ENCODE peak calls at places on chromosomes 7 and 10, in four cellular contexts. R is HCT116, N is K562, Y is GM12878. X is an unnamed sample.

GRCh38 chr10:99659868-99660366 is 608 bp downstream of the ENTPD7 start:
- DNase-seq in R (no peak), N (no peak), Y (no peak), X (no peak)

GRCh38 chr7:86598311-86598710 is 45.4 kb upstream of the GRM3 start:
- DNase-seq in R (no peak), N (no peak), Y (no peak), X (peak)

GRCh38 chr7:22586101-22586805 is 86.3 kb upstream of the STEAP1B start:
- DNase-seq in R (no peak), N (no peak), Y (no peak), X (no peak)

GRCh38 chr7:151341357-151342101 is at the start of gene NUB1:
- DNase-seq in R (peak), N (peak), Y (no peak), X (peak)

GRCh38 chr7:142854505-142855400 is at the start of gene EPHB6:
- DNase-seq in R (no peak), N (peak), Y (no peak), X (no peak)

GRCh38 chr7:159197066-159197975 is 52.7 kb upstream of the VIPR2 start:
- DNase-seq in R (no peak), N (peak), Y (peak), X (no peak)

GRCh38 chr10:46033602-46034011 is 3.2 kb upstream of the NCOA4 start:
- DNase-seq in R (no peak), N (no peak), Y (no peak), X (peak)

GRCh38 chr10:17023386-17024298 is 106.0 kb downstream of the CUBN start:
- DNase-seq in R (peak), N (peak), Y (peak), X (peak)

GRCh38 chr10:14584643-14585042 is 190.1 kb downstream of the FAM107B start:
- DNase-seq in R (no peak), N (no peak), Y (no peak), X (no peak)

GRCh38 chr10:100811752-100812750 is 66.7 kb downstream of the PAX2 start:
- DNase-seq in R (no peak), N (no peak), Y (no peak), X (no peak)

GRCh38 chr7:140383954-140384713 is 14.2 kb downstream of the SLC37A3 start:
- DNase-seq in R (no peak), N (no peak), Y (no peak), X (no peak)

GRCh38 chr7:55639640-55640039 is 67.3 kb upstream of the VOPP1 start:
- DNase-seq in R (no peak), N (no peak), Y (no peak), X (no peak)

GRCh38 chr7:34104992-34105391 is 199.7 kb downstream of the BMPER start:
- DNase-seq in R (no peak), N (no peak), Y (no peak), X (no peak)

GRCh38 chr7:17299477-17299991 is 1.1 kb downstream of the AHR start:
- DNase-seq in R (no peak), N (no peak), Y (no peak), X (no peak)

GRCh38 chr7:42105541-42106349 is 131.3 kb downstream of the GLI3 start:
- DNase-seq in R (no peak), N (no peak), Y (no peak), X (no peak)

GRCh38 chr10:25176421-25176968 is 1.7 kb downstream of the GPR158 start:
- DNase-seq in R (no peak), N (no peak), Y (no peak), X (no peak)

GRCh38 chr7:45647426-45647825 is 73.3 kb downstream of the ADCY1 start:
- DNase-seq in R (no peak), N (no peak), Y (no peak), X (no peak)

GRCh38 chr7:110442386-110442837 is 648.5 kb upstream of the LRRN3 start:
- DNase-seq in R (peak), N (no peak), Y (no peak), X (peak)

GRCh38 chr10:22635650-22636049 is 78.7 kb downstream of the PIP4K2A start:
- DNase-seq in R (no peak), N (no peak), Y (no peak), X (no peak)

GRCh38 chr10:105328441-105328840 is 687.4 kb downstream of the SORCS3 start:
- DNase-seq in R (no peak), N (no peak), Y (no peak), X (no peak)

GRCh38 chr10:11097686-11098085 is 80.0 kb downstream of the CELF2 start:
- DNase-seq in R (no peak), N (no peak), Y (peak), X (no peak)

GRCh38 chr7:30412810-30413504 is 65.6 kb downstream of the NOD1 start:
- DNase-seq in R (peak), N (peak), Y (peak), X (peak)

GRCh38 chr7:40234046-40234445 is 99.2 kb downstream of the SUGCT start:
- DNase-seq in R (no peak), N (no peak), Y (no peak), X (no peak)

GRCh38 chr7:2661602-2662272 is 26.3 kb upstream of the AMZ1 start:
- DNase-seq in R (no peak), N (no peak), Y (no peak), X (no peak)

GRCh38 chr7:5237286-5237685 is 45.5 kb upstream of the SLC29A4 start:
- DNase-seq in R (no peak), N (no peak), Y (no peak), X (no peak)

GRCh38 chr10:3740157-3740871 is 44.7 kb downstream of the KLF6 start:
- DNase-seq in R (peak), N (peak), Y (no peak), X (peak)

GRCh38 chr7:99648843-99649242 is 31.0 kb downstream of the CYP3A5 start:
- DNase-seq in R (no peak), N (no peak), Y (no peak), X (no peak)

GRCh38 chr7:148253629-148254028 is 336.9 kb upstream of the C7orf33 start:
- DNase-seq in R (no peak), N (no peak), Y (no peak), X (no peak)

GRCh38 chr7:66267249-66267648 is 62.1 kb downstream of the TPST1 start:
- DNase-seq in R (no peak), N (no peak), Y (no peak), X (no peak)

GRCh38 chr7:90816511-90817142 is 220.5 kb downstream of the CDK14 start:
- DNase-seq in R (peak), N (no peak), Y (peak), X (peak)

GRCh38 chr7:27159278-27160146 is 3.0 kb upstream of the HOXA7 start:
- DNase-seq in R (no peak), N (no peak), Y (no peak), X (no peak)

GRCh38 chr10:131588704-131589220 is 277.2 kb upstream of the TCERG1L start:
- DNase-seq in R (no peak), N (no peak), Y (no peak), X (no peak)

GRCh38 chr10:104327745-104328635 is 10.3 kb downstream of the ITPRIP start:
- DNase-seq in R (no peak), N (no peak), Y (no peak), X (peak)

GRCh38 chr7:120521761-120522737 is 249.1 kb downstream of the KCND2 start:
- DNase-seq in R (no peak), N (no peak), Y (no peak), X (no peak)

GRCh38 chr10:29415876-29416275 is 127.0 kb downstream of the LYZL1 start:
- DNase-seq in R (no peak), N (no peak), Y (no peak), X (no peak)

GRCh38 chr7:7181519-7182155 is 707 bp upstream of the C1GALT1 start:
- DNase-seq in R (peak), N (peak), Y (peak), X (peak)

GRCh38 chr7:105141068-105141467 is 127.1 kb downstream of the KMT2E start:
- DNase-seq in R (peak), N (peak), Y (no peak), X (peak)

GRCh38 chr10:5565671-5566581 is 41.2 kb downstream of the CALML3 start:
- DNase-seq in R (no peak), N (no peak), Y (no peak), X (no peak)

GRCh38 chr10:121070257-121070656 is 219.1 kb downstream of the WDR11 start:
- DNase-seq in R (peak), N (peak), Y (no peak), X (peak)
- TF ChIP-seq SIN3A in R (no peak), N (no peak), Y (no peak), X (no peak)

DNA sequence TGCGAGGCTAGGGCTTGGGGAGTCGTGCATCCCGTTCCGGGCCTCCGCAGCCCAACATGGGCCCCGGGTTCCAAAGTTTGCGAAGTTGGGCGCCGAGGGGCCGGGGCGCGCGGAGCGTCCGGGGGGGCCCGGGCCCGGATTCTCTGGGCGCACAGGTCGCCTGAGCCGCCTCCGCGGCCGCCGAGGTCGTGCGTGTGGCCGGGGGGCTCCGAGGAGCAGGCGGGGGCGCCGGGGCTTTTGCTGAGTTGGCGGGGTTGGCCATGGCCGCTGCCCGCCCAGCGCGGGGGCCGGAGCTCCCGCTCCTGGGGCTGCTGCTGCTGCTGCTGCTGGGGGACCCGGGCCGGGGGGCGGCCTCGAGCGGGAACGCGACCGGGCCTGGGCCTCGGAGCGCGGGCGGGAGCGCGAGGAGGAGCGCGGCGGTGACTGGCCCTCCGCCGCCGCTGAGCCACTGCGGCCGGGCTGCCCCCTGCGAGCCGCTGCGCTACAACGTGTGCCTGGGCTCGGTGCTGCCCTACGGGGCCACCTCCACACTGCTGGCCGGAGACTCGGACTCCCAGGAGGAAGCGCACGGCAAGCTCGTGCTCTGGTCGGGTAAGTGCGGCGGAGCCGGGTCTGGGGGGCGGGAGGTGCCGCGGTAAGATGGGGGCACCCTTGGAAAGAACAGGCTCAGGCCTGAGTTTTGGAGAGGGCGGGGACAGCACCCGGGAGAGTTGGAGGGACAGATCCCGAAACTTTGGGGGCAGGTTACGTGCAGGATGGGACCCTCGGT is 643 bp downstream of the SMO start:
- DNase-seq in R (no peak), N (no peak), Y (no peak), X (no peak)
- TF ChIP-seq EZH2 in R (no peak), N (no peak), Y (no peak), X (no peak)

DNA sequence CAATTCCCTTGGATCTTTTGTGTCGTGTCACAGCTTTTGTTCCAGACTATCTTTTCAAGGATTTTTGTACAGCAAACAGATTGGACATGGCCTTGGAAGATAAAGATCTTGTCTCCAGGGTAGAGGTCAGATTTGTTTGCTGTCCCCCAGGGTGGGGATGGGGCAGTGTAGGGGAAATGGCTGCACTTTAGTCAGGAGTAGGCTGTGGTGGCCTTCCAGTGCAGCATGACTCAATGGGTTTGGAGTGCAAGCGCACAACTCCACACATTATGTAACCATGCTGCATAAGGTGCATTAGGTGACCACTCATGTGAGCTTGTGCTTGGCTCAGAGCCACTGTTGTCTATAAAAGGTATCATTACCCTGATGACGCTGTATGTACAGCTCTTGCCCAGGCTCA is 23.9 kb upstream of the ADAMTS14 start:
- DNase-seq in R (peak), N (no peak), Y (no peak), X (peak)
- TF ChIP-seq SIN3A in R (no peak), N (no peak), Y (no peak), X (no peak)

GRCh38 chr7:24572421-24573007 is 738 bp upstream of the PALS2 start:
- DNase-seq in R (no peak), N (peak), Y (no peak), X (peak)

GRCh38 chr7:24573554-24574338 is 494 bp downstream of the PALS2 start:
- DNase-seq in R (no peak), N (peak), Y (no peak), X (peak)

GRCh38 chr7:24576171-24577052 is 3.2 kb downstream of the PALS2 start:
- DNase-seq in R (peak), N (peak), Y (peak), X (peak)

GRCh38 chr7:24573008-24573553 is at the start of gene PALS2:
- DNase-seq in R (peak), N (peak), Y (no peak), X (peak)

GRCh38 chr7:24574365-24574764 is 1.1 kb downstream of the PALS2 start:
- DNase-seq in R (no peak), N (peak), Y (no peak), X (no peak)
- TF ChIP-seq EZH2 in R (no peak), N (no peak), Y (no peak), X (no peak)

DNA sequence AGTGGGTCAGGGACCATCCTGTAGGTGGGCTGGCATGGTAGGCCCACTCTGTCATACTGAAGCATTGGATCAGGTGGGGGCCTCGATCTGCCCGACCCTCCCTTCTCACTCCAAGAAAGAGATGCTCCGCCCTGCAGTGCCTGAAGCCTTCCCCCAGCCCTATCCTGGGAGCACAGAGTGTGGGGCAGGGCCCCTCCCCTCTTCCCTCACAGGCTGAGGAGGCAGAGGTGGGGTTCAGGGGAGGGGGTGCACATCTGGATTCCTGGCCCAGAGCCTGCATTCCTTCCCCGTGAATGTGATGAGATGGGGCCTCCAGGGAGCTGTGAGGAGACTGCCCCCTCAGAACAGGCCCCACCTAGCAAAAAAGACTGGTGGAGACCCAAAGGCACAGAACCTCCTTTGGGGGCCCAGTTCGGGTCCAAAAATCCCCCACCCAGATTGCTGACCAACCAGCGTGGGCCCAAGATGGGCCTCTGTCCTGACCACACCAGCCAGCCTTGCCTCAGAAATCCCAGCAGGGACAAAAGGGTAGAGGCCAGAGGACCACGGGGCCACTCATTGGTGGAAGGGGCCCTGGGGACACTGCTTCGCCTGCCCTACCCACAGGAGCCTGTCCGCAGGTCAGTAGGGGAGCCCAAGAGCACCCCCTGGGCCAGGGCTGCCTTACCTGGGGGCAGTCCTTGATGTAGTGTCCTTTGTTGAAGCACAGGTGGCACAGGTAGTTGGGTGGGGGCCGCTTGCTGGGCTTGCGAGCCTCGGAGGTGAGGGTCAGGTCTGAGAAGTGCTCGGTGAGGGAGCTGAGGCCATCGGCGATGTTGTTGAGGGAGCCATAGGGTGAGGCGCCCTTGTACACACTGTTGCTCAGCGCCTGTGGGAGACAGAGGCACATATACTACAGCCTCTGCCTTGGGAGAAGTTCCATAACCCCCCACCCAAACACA is 13.3 kb downstream of the ZCCHC24 start:
- DNase-seq in R (no peak), N (no peak), Y (no peak), X (no peak)
- TF ChIP-seq SIN3A in R (no peak), N (no peak), Y (no peak), X (no peak)

DNA sequence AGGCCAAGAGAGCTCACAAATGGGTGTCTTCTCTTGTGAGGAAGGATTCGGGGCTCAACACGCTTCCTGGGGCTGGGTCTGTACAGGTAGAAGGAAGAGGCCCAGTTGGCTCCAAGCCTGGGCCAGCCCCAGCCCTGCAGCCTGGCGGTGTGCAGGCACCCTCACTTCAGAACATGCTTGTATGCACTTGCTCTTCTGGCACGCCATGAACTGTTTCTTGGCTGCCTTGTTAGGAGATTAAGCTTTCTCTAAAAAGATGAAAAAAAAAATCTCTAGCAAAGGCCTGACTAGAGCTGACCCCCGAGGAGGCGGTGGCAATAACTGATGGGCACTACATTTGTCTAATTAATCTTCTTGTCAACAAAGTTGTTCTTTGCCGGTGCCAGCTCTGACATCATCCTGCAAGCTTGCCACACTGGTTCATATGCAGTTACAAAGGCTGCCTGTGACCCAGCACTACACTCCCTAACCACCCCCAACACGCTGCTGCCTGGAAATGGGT is 94.7 kb downstream of the WDR11 start:
- DNase-seq in R (no peak), N (no peak), Y (no peak), X (no peak)
- TF ChIP-seq EZH2 in R (no peak), N (no peak), Y (no peak), X (no peak)

X was measured in HepG2.